ENCODE peak calls at places on chromosomes 12 and 14, in five cellular contexts. F is neuronal stem cell, Q is trophoblast cell, B is mesendoderm, W is H9. X is an unnamed sample.

GRCh38 chr12:29741342-29742241 is 42.1 kb downstream of the TMTC1 start:
- DNase-seq in F (no peak), Q (no peak), B (no peak), W (no peak), X (peak)

GRCh38 chr14:37210448-37210847 is 12.7 kb downstream of the MIPOL1 start:
- DNase-seq in F (no peak), Q (no peak), B (peak), W (no peak), X (no peak)

GRCh38 chr14:37580146-37580545 is 14.9 kb downstream of the FOXA1 start:
- DNase-seq in F (no peak), Q (no peak), B (no peak), W (no peak), X (peak)

GRCh38 chr12:95998611-95999300 is 2.6 kb upstream of the HAL start:
- DNase-seq in F (peak), Q (peak), B (peak), W (peak), X (peak)

GRCh38 chr12:122854554-122854953 is 19.3 kb downstream of the HIP1R start:
- DNase-seq in F (no peak), Q (no peak), B (no peak), W (no peak), X (no peak)

GRCh38 chr14:36443374-36443773 is 76.7 kb downstream of the NKX2-1 start:
- DNase-seq in F (peak), Q (no peak), B (no peak), W (no peak), X (no peak)

GRCh38 chr14:100679707-100680438 is 46.8 kb upstream of the DLK1 start:
- DNase-seq in F (no peak), Q (peak), B (no peak), W (no peak), X (peak)

GRCh38 chr12:6180300-6181051 is 19.7 kb upstream of the CD9 start:
- DNase-seq in F (no peak), Q (peak), B (no peak), W (peak), X (peak)

GRCh38 chr14:22407033-22407432 is 182.0 kb downstream of the DAD1 start:
- DNase-seq in F (no peak), Q (no peak), B (no peak), W (no peak), X (no peak)

GRCh38 chr12:110379201-110379600 is 24.3 kb downstream of the ANAPC7 start:
- DNase-seq in F (no peak), Q (no peak), B (no peak), W (no peak), X (no peak)

GRCh38 chr12:16828891-16829290 is 222.9 kb upstream of the LMO3 start:
- DNase-seq in F (no peak), Q (no peak), B (no peak), W (no peak), X (no peak)

GRCh38 chr12:91985002-91985767 is 160.5 kb downstream of the BTG1 start:
- DNase-seq in F (no peak), Q (no peak), B (no peak), W (no peak), X (peak)

GRCh38 chr12:117112268-117112595 is 13.0 kb upstream of the TESC start:
- DNase-seq in F (no peak), Q (no peak), B (no peak), W (no peak), X (no peak)

GRCh38 chr14:103186241-103186835 is 63.1 kb downstream of the TNFAIP2 start:
- DNase-seq in F (no peak), Q (peak), B (no peak), W (no peak), X (no peak)

GRCh38 chr12:27975222-27976136 is 2.9 kb upstream of the PTHLH start:
- DNase-seq in F (peak), Q (peak), B (peak), W (peak), X (peak)

GRCh38 chr12:131827961-131828534 is at the start of gene MMP17:
- DNase-seq in F (peak), Q (peak), B (peak), W (peak), X (peak)

GRCh38 chr12:67484788-67485480 is 163.6 kb upstream of the DYRK2 start:
- DNase-seq in F (no peak), Q (no peak), B (no peak), W (no peak), X (no peak)

GRCh38 chr12:57241556-57242310 is 9.3 kb downstream of the STAC3 start:
- DNase-seq in F (no peak), Q (no peak), B (no peak), W (no peak), X (no peak)

GRCh38 chr14:99382781-99383456 is 97.7 kb downstream of the SETD3 start:
- DNase-seq in F (no peak), Q (peak), B (no peak), W (no peak), X (peak)

GRCh38 chr12:77954156-77954555 is 123.5 kb downstream of the NAV3 start:
- DNase-seq in F (no peak), Q (peak), B (no peak), W (no peak), X (peak)

GRCh38 chr14:44657688-44658388 is 150.8 kb upstream of the FSCB start:
- DNase-seq in F (peak), Q (peak), B (peak), W (no peak), X (peak)

GRCh38 chr12:65720136-65720535 is 104.1 kb upstream of the HMGA2 start:
- DNase-seq in F (no peak), Q (peak), B (no peak), W (no peak), X (peak)

DNA sequence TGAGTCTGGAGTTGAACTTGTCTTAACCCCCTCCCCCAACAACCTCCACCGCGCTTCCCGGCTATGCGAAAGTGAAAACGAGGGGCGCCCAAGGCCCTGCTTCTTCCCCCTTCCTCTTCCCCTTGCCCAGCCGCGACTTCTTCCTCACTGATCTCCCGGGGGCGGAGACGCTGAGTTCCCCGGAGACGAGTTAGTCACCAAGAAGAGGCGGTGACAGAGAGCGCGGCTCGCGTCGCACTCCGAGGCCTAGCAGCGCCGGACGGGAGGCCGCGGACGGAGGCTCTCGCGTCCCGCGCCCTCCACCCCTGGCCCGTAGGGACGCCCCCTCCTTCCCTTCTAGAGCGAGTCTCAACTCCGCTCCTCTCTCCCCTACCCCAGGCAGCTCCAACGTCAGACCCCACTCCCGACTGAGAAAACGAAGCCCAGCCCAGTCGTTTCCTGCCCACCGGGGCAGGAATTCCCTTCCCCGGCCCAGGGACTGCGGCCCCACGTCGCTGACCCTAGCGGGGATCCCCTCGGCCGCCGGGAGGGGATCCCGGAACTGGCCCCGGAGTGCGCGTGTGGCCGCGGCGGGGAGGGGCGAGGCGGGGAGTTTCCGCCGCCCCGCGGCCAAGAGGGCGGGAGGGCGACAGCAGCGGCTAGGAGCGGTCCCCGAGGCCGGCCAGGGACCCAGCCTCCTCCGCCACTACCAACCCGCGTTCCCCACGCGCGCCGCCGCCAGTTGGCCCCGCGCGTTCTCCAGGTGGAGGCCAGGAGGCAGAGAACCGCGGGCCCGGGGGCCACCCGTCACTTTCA is 1.4 kb downstream of the BAZ1A start:
- DNase-seq in F (peak), Q (peak), B (peak), W (peak), X (no peak)
- H3K23ac ChIP-seq in F (peak), Q (no peak), B (peak), W (no peak), X (peak)

GRCh38 chr14:41604793-41605534 is 1.7 kb upstream of the LRFN5 start:
- DNase-seq in F (peak), Q (peak), B (peak), W (peak), X (peak)
- H3K23ac ChIP-seq in F (no peak), Q (no peak), B (peak), W (no peak), X (peak)

DNA sequence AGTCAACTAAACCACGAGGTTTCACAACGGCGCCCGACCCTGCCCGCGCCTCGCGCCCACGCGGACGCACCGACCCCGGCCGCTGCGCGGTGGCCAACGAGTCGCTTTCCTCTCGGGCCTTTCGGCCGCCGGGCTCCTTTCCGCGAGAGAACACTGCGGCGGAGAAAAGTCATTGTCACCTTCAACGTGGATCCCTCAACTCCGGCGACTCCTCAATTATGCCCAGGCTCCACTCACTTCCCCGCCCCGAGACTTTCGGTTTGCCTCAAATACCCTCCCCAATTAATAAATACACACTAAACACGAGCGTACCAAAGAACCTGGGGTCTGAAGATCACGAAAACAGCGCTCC is 450 bp downstream of the SINHCAF start:
- DNase-seq in F (no peak), Q (no peak), B (no peak), W (no peak), X (no peak)
- H3K23ac ChIP-seq in F (peak), Q (no peak), B (peak), W (no peak), X (peak)

DNA sequence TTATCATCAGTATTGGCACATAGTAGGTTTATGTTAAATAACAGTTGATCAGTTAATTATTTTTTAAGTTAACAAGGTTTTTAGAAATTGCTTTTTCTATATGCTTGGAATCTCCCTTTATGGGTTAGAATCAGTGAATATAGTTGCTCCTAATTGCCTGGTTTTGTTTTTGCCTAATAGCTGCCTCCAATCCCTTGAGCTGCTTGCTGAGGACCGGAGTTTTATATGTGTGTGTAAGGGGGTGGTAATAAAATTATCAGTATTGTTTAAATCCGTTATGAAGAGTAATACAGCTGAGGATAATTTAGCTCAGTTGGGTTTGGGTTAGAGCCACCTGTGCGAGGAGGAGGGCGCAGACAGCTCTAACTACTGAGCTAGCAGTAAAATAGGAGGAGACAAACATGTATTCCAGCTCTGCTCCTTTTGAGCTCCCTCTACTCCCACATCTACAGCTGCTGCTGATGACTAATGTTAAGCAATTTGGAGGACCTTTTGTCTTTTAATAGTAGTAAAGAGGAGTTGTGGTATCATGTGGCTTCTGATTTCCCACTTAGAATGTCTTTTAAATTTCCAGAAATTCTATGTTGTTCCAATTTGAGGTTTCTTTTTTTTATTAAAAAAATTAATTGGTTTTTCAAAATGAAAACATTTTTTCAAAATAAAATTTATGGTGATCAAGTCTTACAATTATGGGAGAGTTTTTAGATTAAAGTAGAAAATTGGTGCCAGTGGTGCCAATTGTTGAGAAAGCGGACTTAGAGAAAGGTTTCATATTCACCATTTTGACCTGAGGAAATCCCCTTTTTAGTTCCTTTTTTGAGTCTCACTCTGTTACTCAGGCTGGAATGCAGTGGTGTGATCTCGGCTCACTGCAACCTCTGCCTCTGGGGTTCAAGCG is 61.6 kb downstream of the SPATS2 start:
- DNase-seq in F (no peak), Q (peak), B (peak), W (no peak), X (peak)
- H3K23ac ChIP-seq in F (no peak), Q (no peak), B (no peak), W (no peak), X (no peak)

DNA sequence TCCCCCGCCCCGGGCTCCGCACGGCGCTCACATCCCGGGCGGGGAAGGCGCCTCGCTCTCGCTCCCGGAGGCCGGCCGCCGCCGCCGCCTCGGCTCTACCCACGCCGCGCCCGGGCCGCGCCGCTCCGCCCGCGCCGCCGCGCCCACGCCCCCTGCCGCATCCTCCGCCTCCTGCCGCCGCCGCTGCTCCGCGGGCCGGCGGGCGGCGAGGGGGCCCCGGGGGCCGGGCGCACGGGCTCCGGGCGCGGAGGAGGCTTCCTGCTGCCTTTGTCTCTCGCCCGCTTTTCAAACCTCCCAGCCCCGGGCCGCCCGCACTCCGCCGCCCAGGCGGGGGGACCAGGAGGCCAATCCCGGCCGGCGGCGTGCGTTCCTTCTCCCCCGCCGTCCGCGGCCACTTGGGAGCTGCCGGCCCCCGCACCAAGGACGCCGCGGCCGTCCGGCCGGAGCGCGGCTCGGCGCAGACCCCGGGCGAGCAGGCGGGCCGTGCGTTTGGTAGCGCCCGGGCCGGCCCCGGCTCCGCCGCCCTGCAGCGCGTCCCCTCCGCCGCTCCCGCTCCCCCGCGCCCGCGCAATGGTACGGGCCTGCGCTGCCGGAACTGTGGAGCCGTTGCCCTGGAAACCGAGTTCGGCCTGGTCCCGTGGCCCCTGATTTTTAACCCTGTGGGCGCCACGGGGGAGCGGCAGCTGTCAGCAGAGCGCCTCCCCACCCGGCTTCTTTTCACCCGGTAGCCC is at the start of gene FBXL14:
- DNase-seq in F (peak), Q (peak), B (peak), W (peak), X (peak)
- H3K23ac ChIP-seq in F (peak), Q (peak), B (peak), W (no peak), X (peak)